ENCODE peak calls at places on chromosomes 13 and 19, in seven cellular contexts. O is GM12878, W is H1, M is K562, E is SK-N-SH, N is NT2/D1, R is HepG2. U is an unnamed sample.

GRCh38 chr19:2969104-2969504 is 8.3 kb upstream of the TLE6 start:
- DNase-seq in R (no peak), E (peak), W (no peak), O (no peak), M (no peak), N (no peak), U (no peak)

GRCh38 chr19:5934779-5935472 is 20.9 kb downstream of the CAPS start:
- DNase-seq in E (peak), N (no peak), M (no peak), O (no peak), R (no peak), W (no peak), U (no peak)

GRCh38 chr13:27264181-27264580 is 6.4 kb upstream of the RASL11A start:
- DNase-seq in M (no peak), W (no peak), O (no peak), E (peak), R (no peak), N (no peak), U (no peak)

GRCh38 chr19:5801796-5802616 is 2.9 kb upstream of the NRTN start:
- DNase-seq in N (no peak), R (no peak), E (peak), O (no peak), W (no peak), M (peak), U (no peak)

GRCh38 chr19:17762505-17763229 is 11.4 kb downstream of the FCHO1 start:
- DNase-seq in E (peak), R (peak), O (no peak), W (no peak), N (no peak), M (peak), U (no peak)

GRCh38 chr13:87234981-87235380 is 436.2 kb upstream of the SLITRK5 start:
- DNase-seq in W (no peak), N (no peak), O (no peak), M (no peak), E (no peak), R (no peak), U (no peak)

GRCh38 chr13:26605845-26606244 is 48.4 kb downstream of the WASF3 start:
- DNase-seq in W (peak), N (no peak), E (no peak), R (peak), M (peak), O (no peak), U (no peak)

GRCh38 chr19:29811125-29812079 is at the start of gene CCNE1:
- DNase-seq in N (no peak), E (peak), O (no peak), M (peak), R (peak), W (no peak), U (peak)

GRCh38 chr19:383922-384800 is 24.8 kb downstream of the C2CD4C start:
- DNase-seq in O (peak), N (peak), E (peak), R (peak), M (peak), W (peak), U (no peak)

GRCh38 chr19:41746593-41747227 is 8.6 kb upstream of the CEACAM6 start:
- DNase-seq in W (no peak), R (peak), M (peak), E (peak), N (peak), O (no peak), U (peak)

GRCh38 chr19:41499899-41500298 is 56.9 kb downstream of the ERICH4 start:
- DNase-seq in N (no peak), E (no peak), M (no peak), O (no peak), R (no peak), W (no peak), U (no peak)

GRCh38 chr19:19584356-19584755 is 34.1 kb downstream of the PBX4 start:
- DNase-seq in R (no peak), M (no peak), N (no peak), O (no peak), W (no peak), E (no peak), U (no peak)

GRCh38 chr19:8393871-8394250 is 3.7 kb downstream of the RAB11B start:
- DNase-seq in M (no peak), O (no peak), W (no peak), R (no peak), N (no peak), E (no peak), U (no peak)

GRCh38 chr13:38093425-38093824 is 223.9 kb upstream of the TRPC4 start:
- DNase-seq in O (no peak), W (no peak), E (no peak), R (no peak), M (no peak), N (no peak), U (no peak)

GRCh38 chr13:27487776-27488175 is 37.4 kb upstream of the MTIF3 start:
- DNase-seq in E (no peak), M (no peak), W (no peak), O (no peak), N (no peak), R (no peak), U (no peak)

GRCh38 chr13:62524498-62524897 is 1108.8 kb upstream of the PCDH20 start:
- DNase-seq in W (no peak), R (no peak), M (no peak), O (peak), E (no peak), N (no peak), U (no peak)

GRCh38 chr19:45716314-45717130 is 14.2 kb downstream of the FBXO46 start:
- DNase-seq in E (peak), N (no peak), R (no peak), W (no peak), O (no peak), M (peak), U (no peak)

GRCh38 chr19:45396389-45397260 is 8.2 kb downstream of the PPP1R13L start:
- DNase-seq in O (no peak), R (no peak), W (no peak), E (no peak), M (no peak), N (no peak), U (no peak)

GRCh38 chr13:94710881-94711560 is 1.3 kb downstream of the SOX21 start:
- DNase-seq in R (no peak), W (no peak), N (no peak), E (peak), M (peak), O (no peak), U (no peak)

GRCh38 chr13:35720690-35721554 is 244.4 kb upstream of the MAB21L1 start:
- DNase-seq in W (peak), N (peak), M (peak), R (peak), E (peak), O (no peak), U (peak)

GRCh38 chr13:33224686-33225085 is 60.9 kb downstream of the STARD13 start:
- DNase-seq in W (no peak), E (no peak), M (no peak), N (no peak), R (no peak), O (no peak), U (no peak)
- TF ChIP-seq YY1 in W (no peak), E (no peak), M (no peak), N (no peak), R (no peak), O (no peak), U (no peak)

GRCh38 chr19:48878219-48879024 is 6.2 kb downstream of the PPP1R15A start:
- DNase-seq in W (no peak), R (no peak), N (no peak), O (no peak), E (no peak), M (peak), U (no peak)
- TF ChIP-seq YY1 in W (no peak), R (no peak), N (no peak), O (no peak), E (no peak), M (no peak), U (no peak)

GRCh38 chr13:111515648-111516047 is 195.2 kb downstream of the TEX29 start:
- DNase-seq in E (no peak), M (no peak), R (no peak), N (no peak), O (no peak), W (no peak), U (no peak)

GRCh38 chr13:111519041-111519440 is 198.6 kb downstream of the TEX29 start:
- DNase-seq in N (no peak), O (no peak), W (no peak), M (no peak), E (no peak), R (no peak), U (no peak)

GRCh38 chr13:111516712-111517640 is 196.5 kb downstream of the TEX29 start:
- DNase-seq in R (no peak), W (no peak), N (no peak), M (no peak), E (no peak), O (no peak), U (no peak)

GRCh38 chr13:111518161-111518791 is 197.8 kb downstream of the TEX29 start:
- DNase-seq in R (no peak), W (no peak), M (peak), O (no peak), N (no peak), E (no peak), U (no peak)

GRCh38 chr13:111517641-111518010 is 197.2 kb downstream of the TEX29 start:
- DNase-seq in E (no peak), W (no peak), R (no peak), N (no peak), O (no peak), M (no peak), U (no peak)
- TF ChIP-seq YY1 in E (no peak), W (no peak), R (no peak), N (no peak), O (no peak), M (no peak), U (no peak)

GRCh38 chr13:49651775-49652690 is 23.7 kb downstream of the ARL11 start:
- DNase-seq in R (no peak), W (no peak), N (no peak), O (no peak), M (no peak), E (no peak), U (no peak)

GRCh38 chr13:49653478-49653877 is 25.2 kb downstream of the ARL11 start:
- DNase-seq in W (no peak), M (no peak), R (no peak), N (no peak), E (no peak), O (no peak), U (no peak)

GRCh38 chr13:49655906-49656305 is 27.6 kb downstream of the ARL11 start:
- DNase-seq in R (no peak), O (no peak), M (no peak), E (no peak), W (no peak), N (no peak), U (no peak)

GRCh38 chr13:49649963-49650312 is 21.6 kb downstream of the ARL11 start:
- DNase-seq in E (no peak), W (no peak), O (no peak), R (no peak), N (no peak), M (no peak), U (no peak)

DNA sequence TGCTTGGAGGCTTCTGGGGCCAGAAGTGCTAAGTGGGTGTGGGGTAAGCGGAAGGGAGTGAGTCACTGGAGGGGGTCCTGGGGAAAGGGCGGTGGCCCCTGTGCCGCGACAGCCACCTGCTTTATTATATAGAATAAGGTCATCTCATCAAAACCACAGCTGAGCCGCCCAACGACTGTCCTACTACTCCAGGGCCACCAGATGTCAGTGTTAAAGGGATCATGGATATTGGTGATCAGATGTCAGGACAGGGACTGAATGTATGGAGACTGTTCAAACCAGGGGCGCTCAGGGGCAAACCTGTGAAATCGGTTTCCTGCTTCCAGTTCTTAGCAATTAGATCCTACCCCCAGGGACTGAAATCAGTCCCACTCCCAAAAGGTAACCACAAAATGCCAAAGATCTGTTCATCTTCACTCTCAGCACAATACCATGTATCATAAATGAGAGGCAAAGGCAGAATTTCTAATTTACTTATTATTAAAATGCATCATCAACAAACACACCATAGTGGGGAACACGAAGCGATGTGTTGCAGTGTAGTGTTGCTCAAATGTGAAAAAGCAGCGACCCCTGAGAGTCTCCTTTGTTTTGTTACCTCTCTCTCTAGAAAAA is 24.5 kb downstream of the ARL11 start:
- DNase-seq in R (peak), N (no peak), O (no peak), E (peak), W (no peak), M (peak), U (peak)
- TF ChIP-seq YY1 in R (no peak), N (no peak), O (no peak), E (no peak), W (no peak), M (no peak), U (no peak)

DNA sequence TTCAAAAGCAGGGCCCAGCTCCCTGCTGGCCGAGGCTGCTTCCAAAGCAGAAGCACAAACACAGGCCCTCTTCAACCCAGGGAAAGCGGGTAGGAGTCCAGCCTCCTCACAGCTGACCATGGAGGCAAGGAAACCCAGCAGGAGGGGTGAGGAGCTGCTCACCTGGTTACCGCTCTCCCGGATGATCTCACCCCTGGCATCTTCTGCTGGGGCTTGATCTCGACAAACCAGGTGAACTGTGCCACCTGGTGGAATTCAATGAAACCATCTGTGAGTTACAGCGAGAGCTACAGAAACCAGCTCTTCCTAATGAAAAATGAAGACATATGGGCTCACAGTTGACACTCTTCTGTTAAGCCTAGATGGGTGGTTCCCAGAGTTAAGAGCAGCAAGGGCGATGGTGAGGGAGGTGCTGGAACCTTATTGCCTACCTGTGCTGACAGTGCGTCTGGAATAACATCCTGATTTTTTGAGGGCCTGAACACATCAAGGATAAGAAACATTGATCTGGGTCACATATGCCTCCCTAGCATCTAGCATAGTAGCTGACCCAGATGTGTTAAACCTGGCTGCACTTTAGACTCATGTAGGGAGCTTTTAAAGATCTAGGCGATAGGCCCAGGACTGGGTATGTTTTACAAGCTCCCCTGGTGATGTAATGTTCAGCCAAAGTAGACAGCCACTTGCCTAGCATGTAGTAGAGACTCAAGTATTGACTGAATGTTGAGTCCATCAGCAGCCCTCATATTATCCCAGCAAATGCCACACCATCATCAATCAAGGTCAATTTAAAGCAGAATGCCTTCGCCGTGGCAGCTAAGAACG is 6.1 kb downstream of the DHRS12 start:
- DNase-seq in W (no peak), M (no peak), N (peak), O (no peak), E (peak), R (peak), U (peak)
- TF ChIP-seq YY1 in W (no peak), M (no peak), N (no peak), O (peak), E (no peak), R (no peak), U (no peak)

GRCh38 chr13:113554333-113554700 is 30.2 kb upstream of the TFDP1 start:
- DNase-seq in O (no peak), E (no peak), R (no peak), W (no peak), N (no peak), M (no peak), U (no peak)
- TF ChIP-seq YY1 in O (no peak), E (no peak), R (no peak), W (no peak), N (no peak), M (no peak), U (no peak)

GRCh38 chr19:23474761-23475160 is 79.5 kb upstream of the ZNF91 start:
- DNase-seq in E (no peak), W (no peak), M (no peak), O (no peak), N (no peak), R (no peak), U (no peak)
- TF ChIP-seq YY1 in E (no peak), W (no peak), M (no peak), O (no peak), N (no peak), R (no peak), U (no peak)

U was measured in HCT116.